ENCODE peak calls at places on chromosomes 16 and 17, in four cellular contexts. One of them, this sample, is unnamed.

GRCh38 chr16:47045023-47045422 is 71.5 kb upstream of the DNAJA2 start:
- DNase-seq in HS-5: no peak
- DNase-seq in OCI-M1: peak
- DNase-seq in amniotic stem cell: no peak
- DNase-seq in this sample: no peak

GRCh38 chr17:31078290-31078689 is 16.5 kb upstream of the NF1 start:
- DNase-seq in HS-5: no peak
- DNase-seq in OCI-M1: no peak
- DNase-seq in amniotic stem cell: no peak
- DNase-seq in this sample: no peak

GRCh38 chr17:52157161-52157560 is 1.4 kb downstream of the CA10 start:
- DNase-seq in HS-5: no peak
- DNase-seq in OCI-M1: no peak
- DNase-seq in amniotic stem cell: no peak
- DNase-seq in this sample: no peak

GRCh38 chr16:89117975-89118289 is 24.3 kb downstream of the ACSF3 start:
- DNase-seq in HS-5: no peak
- DNase-seq in OCI-M1: no peak
- DNase-seq in amniotic stem cell: no peak
- DNase-seq in this sample: no peak

GRCh38 chr16:4663756-4664465 is 29.5 kb upstream of the NUDT16L1 start:
- DNase-seq in HS-5: no peak
- DNase-seq in OCI-M1: peak
- DNase-seq in amniotic stem cell: no peak
- DNase-seq in this sample: no peak

GRCh38 chr16:57807968-57808528 is 5.8 kb upstream of the KIFC3 start:
- DNase-seq in HS-5: peak
- DNase-seq in OCI-M1: peak
- DNase-seq in amniotic stem cell: peak
- DNase-seq in this sample: no peak

GRCh38 chr17:75617218-75617617 is 16.0 kb upstream of the SMIM5 start:
- DNase-seq in HS-5: no peak
- DNase-seq in OCI-M1: no peak
- DNase-seq in amniotic stem cell: no peak
- DNase-seq in this sample: no peak

GRCh38 chr16:23378921-23379320 is 74.1 kb downstream of the COG7 start:
- DNase-seq in HS-5: no peak
- DNase-seq in OCI-M1: no peak
- DNase-seq in amniotic stem cell: no peak
- DNase-seq in this sample: no peak

GRCh38 chr16:68436581-68436980 is 11.7 kb downstream of the SMPD3 start:
- DNase-seq in HS-5: no peak
- DNase-seq in OCI-M1: peak
- DNase-seq in amniotic stem cell: no peak
- DNase-seq in this sample: no peak

GRCh38 chr17:17913695-17914332 is 58.4 kb downstream of the TOM1L2 start:
- DNase-seq in HS-5: peak
- DNase-seq in OCI-M1: peak
- DNase-seq in amniotic stem cell: peak
- DNase-seq in this sample: no peak

GRCh38 chr17:58531661-58532554 is 17.5 kb upstream of the MTMR4 start:
- DNase-seq in HS-5: no peak
- DNase-seq in OCI-M1: peak
- DNase-seq in amniotic stem cell: no peak
- DNase-seq in this sample: peak

GRCh38 chr16:81635336-81635947 is 143.6 kb upstream of the PLCG2 start:
- DNase-seq in HS-5: no peak
- DNase-seq in OCI-M1: no peak
- DNase-seq in amniotic stem cell: no peak
- DNase-seq in this sample: no peak

GRCh38 chr16:66419527-66419926 is 7.6 kb upstream of the BEAN1 start:
- DNase-seq in HS-5: no peak
- DNase-seq in OCI-M1: peak
- DNase-seq in amniotic stem cell: no peak
- DNase-seq in this sample: no peak

GRCh38 chr17:79667746-79668145 is 56.9 kb upstream of the RBFOX3 start:
- DNase-seq in HS-5: no peak
- DNase-seq in OCI-M1: no peak
- DNase-seq in amniotic stem cell: no peak
- DNase-seq in this sample: no peak

GRCh38 chr17:59617141-59617757 is 2.4 kb upstream of the CLTC start:
- DNase-seq in HS-5: no peak
- DNase-seq in OCI-M1: peak
- DNase-seq in amniotic stem cell: no peak
- DNase-seq in this sample: no peak

GRCh38 chr17:31581022-31581483 is 189.6 kb downstream of the RAB11FIP4 start:
- DNase-seq in HS-5: no peak
- DNase-seq in OCI-M1: no peak
- DNase-seq in amniotic stem cell: peak
- DNase-seq in this sample: no peak

GRCh38 chr16:11423315-11424117 is 78.3 kb downstream of the RMI2 start:
- DNase-seq in HS-5: no peak
- DNase-seq in OCI-M1: no peak
- DNase-seq in amniotic stem cell: no peak
- DNase-seq in this sample: no peak

GRCh38 chr16:30005341-30006094 is 5.3 kb downstream of the DOC2A start:
- DNase-seq in HS-5: no peak
- DNase-seq in OCI-M1: peak
- DNase-seq in amniotic stem cell: no peak
- DNase-seq in this sample: peak

GRCh38 chr16:10828851-10829331 is 10.3 kb upstream of the TVP23A start:
- DNase-seq in HS-5: no peak
- DNase-seq in OCI-M1: no peak
- DNase-seq in amniotic stem cell: peak
- DNase-seq in this sample: no peak

GRCh38 chr17:9797965-9798364 is 6.6 kb upstream of the DHRS7C start:
- DNase-seq in HS-5: no peak
- DNase-seq in OCI-M1: no peak
- DNase-seq in amniotic stem cell: no peak
- DNase-seq in this sample: no peak

GRCh38 chr17:37527249-37527851 is 37.7 kb downstream of the DUSP14 start:
- DNase-seq in HS-5: no peak
- DNase-seq in OCI-M1: peak
- DNase-seq in amniotic stem cell: no peak
- DNase-seq in this sample: peak

GRCh38 chr17:3603119-3603869 is 5.9 kb downstream of the TRPV1 start:
- DNase-seq in HS-5: peak
- DNase-seq in OCI-M1: no peak
- DNase-seq in amniotic stem cell: no peak
- DNase-seq in this sample: no peak

GRCh38 chr16:85349413-85350145 is 237.3 kb upstream of the CIBAR2 start:
- DNase-seq in HS-5: no peak
- DNase-seq in OCI-M1: peak
- DNase-seq in amniotic stem cell: no peak
- DNase-seq in this sample: no peak

GRCh38 chr17:17413215-17413792 is 63.5 kb upstream of the MED9 start:
- DNase-seq in HS-5: no peak
- DNase-seq in OCI-M1: no peak
- DNase-seq in amniotic stem cell: no peak
- DNase-seq in this sample: no peak